ENCODE peak calls at places on chromosome 21, in five cellular contexts. E is breast epithelium, K is Calu3, H is GM06990, D is heart left ventricle. I is an unnamed sample.

GRCh38 chr21:33540711-33541104 is 1.2 kb downstream of the GART start:
- DNase-seq in E (no peak), K (no peak), H (no peak), D (no peak), I (no peak)

GRCh38 chr21:36396971-36397370 is 11.8 kb downstream of the CHAF1B start:
- DNase-seq in E (no peak), K (no peak), H (no peak), D (no peak), I (no peak)

GRCh38 chr21:22096314-22096713 is 1098.1 kb downstream of the NCAM2 start:
- DNase-seq in E (no peak), K (no peak), H (no peak), D (no peak), I (no peak)

GRCh38 chr21:27062441-27062840 is 95.6 kb upstream of the ADAMTS5 start:
- DNase-seq in E (no peak), K (no peak), H (no peak), D (no peak), I (no peak)

GRCh38 chr21:36551731-36552457 is 72.0 kb upstream of the CLDN14 start:
- DNase-seq in E (no peak), K (no peak), H (no peak), D (no peak), I (no peak)

GRCh38 chr21:26572668-26573381 is at the start of gene CYYR1:
- DNase-seq in E (no peak), K (no peak), H (no peak), D (peak; percentile 43), I (peak; percentile 58)

GRCh38 chr21:34579411-34579810 is 35.5 kb downstream of the RCAN1 start:
- DNase-seq in E (no peak), K (no peak), H (no peak), D (no peak), I (no peak)

GRCh38 chr21:35488941-35489340 is 439.8 kb upstream of the RUNX1 start:
- DNase-seq in E (no peak), K (no peak), H (no peak), D (no peak), I (no peak)

GRCh38 chr21:23014021-23014420 is 2015.8 kb downstream of the NCAM2 start:
- DNase-seq in E (no peak), K (no peak), H (no peak), D (no peak), I (no peak)

GRCh38 chr21:35375115-35375514 is 326.0 kb upstream of the RUNX1 start:
- DNase-seq in E (no peak), K (no peak), H (no peak), D (no peak), I (no peak)

GRCh38 chr21:14797543-14797942 is 251.4 kb upstream of the SAMSN1 start:
- DNase-seq in E (no peak), K (no peak), H (no peak), D (no peak), I (no peak)

GRCh38 chr21:42080788-42081083 is 9.6 kb downstream of the UMODL1 start:
- DNase-seq in E (no peak), K (no peak), H (no peak), D (no peak), I (no peak)

GRCh38 chr21:33993286-33994231 is 78.0 kb upstream of the ATP5PO start:
- DNase-seq in E (no peak), K (no peak), H (no peak), D (peak; percentile 31), I (no peak)

GRCh38 chr21:33660406-33660805 is 18.1 kb downstream of the ITSN1 start:
- DNase-seq in E (no peak), K (no peak), H (no peak), D (no peak), I (no peak)

GRCh38 chr21:25313891-25314646 is 293.2 kb downstream of the MRPL39 start:
- DNase-seq in E (no peak), K (no peak), H (no peak), D (no peak), I (no peak)
- TF ChIP-seq CTCF in E (no peak), K (no peak), H (peak; percentile 25), D (peak; percentile 22), I (no peak)

GRCh38 chr21:37642493-37642892 is 273.8 kb downstream of the KCNJ6 start:
- DNase-seq in E (no peak), K (peak; percentile 37), H (no peak), D (no peak), I (no peak)
- TF ChIP-seq CTCF in E (no peak), K (no peak), H (peak; percentile 59), D (no peak), I (no peak)

DNA sequence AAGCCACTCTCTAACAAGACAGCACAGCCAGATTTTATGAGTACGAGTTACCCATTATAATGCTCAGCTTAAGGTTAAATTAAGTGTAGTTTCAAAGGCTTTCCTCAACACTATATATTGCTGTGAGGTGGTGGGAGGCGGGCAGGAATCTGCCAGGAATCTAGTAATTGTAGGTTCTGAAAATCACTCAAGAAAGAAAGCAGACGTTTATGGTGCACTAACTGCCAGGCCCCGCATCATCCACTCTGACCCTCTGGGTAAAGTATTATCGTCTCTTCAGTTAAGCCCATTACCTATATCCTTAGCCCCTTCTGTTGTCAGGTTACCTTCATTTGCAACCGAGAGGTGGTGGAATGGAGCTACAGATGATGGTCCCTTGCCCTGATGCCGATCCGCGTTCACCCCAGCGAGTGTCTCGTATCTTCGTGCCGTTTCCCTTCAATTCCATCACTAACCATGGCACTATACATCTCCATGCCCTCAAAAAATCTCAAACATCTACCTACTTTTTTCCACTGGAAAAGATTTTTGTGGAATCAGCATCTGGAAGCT is 12.4 kb downstream of the HMGN1 start:
- DNase-seq in E (no peak), K (no peak), H (no peak), D (no peak), I (no peak)
- TF ChIP-seq CTCF in E (no peak), K (no peak), H (no peak), D (no peak), I (no peak)

DNA sequence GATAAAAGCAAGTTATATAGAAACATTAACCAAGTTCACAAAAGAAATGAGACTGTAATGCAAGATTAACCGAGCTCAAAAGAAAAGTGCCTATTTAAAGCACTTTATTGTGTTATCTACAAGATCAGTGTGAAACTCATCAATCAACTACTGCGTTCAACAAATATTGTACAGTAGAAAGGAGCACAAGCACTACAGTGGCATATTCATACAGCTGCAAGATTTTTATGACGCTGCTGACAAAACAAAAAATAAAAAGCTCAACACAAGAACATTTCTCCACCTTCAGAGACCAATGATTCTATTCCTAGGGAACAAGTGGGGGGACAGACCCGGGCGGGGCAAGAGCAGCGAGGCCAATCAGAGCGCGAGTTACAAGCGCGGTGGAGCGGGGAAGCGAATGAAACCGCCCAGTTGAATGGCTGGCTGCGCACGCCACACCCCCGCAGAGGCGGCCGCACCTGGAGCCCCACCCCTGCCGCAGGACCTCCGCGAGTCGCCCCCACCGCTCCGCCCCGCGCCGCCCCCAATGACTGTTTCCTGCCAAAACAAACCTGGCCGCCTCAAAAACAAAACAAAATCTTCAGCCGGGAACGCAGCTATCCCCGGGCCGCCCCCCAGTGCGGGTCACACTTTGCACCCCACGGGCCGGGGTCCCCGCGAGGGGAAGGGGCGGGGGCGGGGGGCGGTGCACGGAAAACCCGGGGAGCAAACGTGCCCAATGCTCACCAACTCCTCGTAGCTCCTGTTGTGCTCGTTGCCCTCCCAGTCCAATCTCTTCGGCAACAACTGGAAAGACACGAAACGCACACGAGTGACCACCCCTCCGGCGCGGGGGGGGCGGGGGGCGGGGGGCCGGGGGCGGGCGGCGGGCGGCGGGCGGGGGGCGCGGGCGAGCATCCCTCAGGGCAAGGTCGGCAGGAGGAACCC is 1.1 kb downstream of the BRWD1 start:
- DNase-seq in E (peak; percentile 89), K (peak; percentile 88), H (peak; percentile 93), D (peak; percentile 94), I (peak; percentile 90)
- TF ChIP-seq CTCF in E (no peak), K (no peak), H (no peak), D (no peak), I (no peak)

GRCh38 chr21:37564924-37565529 is 198.5 kb downstream of the DYRK1A start:
- DNase-seq in E (no peak), K (peak; percentile 17), H (no peak), D (no peak), I (no peak)

GRCh38 chr21:37562920-37563640 is 196.5 kb downstream of the DYRK1A start:
- DNase-seq in E (no peak), K (peak; percentile 11), H (no peak), D (no peak), I (no peak)

GRCh38 chr21:37564341-37564923 is 197.9 kb downstream of the DYRK1A start:
- DNase-seq in E (peak; percentile 81), K (peak; percentile 84), H (no peak), D (peak; percentile 73), I (no peak)

GRCh38 chr21:37561941-37562919 is 195.7 kb downstream of the DYRK1A start:
- DNase-seq in E (no peak), K (no peak), H (no peak), D (no peak), I (no peak)

GRCh38 chr21:37563641-37564340 is 197.2 kb downstream of the DYRK1A start:
- DNase-seq in E (peak; percentile 89), K (peak; percentile 92), H (peak; percentile 96), D (peak; percentile 94), I (no peak)
- TF ChIP-seq CTCF in E (peak; percentile 47), K (no peak), H (peak; percentile 41), D (no peak), I (no peak)

GRCh38 chr21:37917612-37918011 is 1.4 kb upstream of the KCNJ6 start:
- DNase-seq in E (no peak), K (no peak), H (no peak), D (no peak), I (no peak)

GRCh38 chr21:37914211-37914900 is 1.9 kb downstream of the KCNJ6 start:
- DNase-seq in E (no peak), K (no peak), H (no peak), D (peak; percentile 25), I (peak; percentile 81)

GRCh38 chr21:37915941-37916794 is at the start of gene KCNJ6:
- DNase-seq in E (no peak), K (no peak), H (no peak), D (peak; percentile 21), I (peak; percentile 71)

GRCh38 chr21:37915516-37915915 is 741 bp downstream of the KCNJ6 start:
- DNase-seq in E (no peak), K (no peak), H (no peak), D (no peak), I (no peak)

GRCh38 chr21:37916795-37917142 is 512 bp upstream of the KCNJ6 start:
- DNase-seq in E (no peak), K (no peak), H (no peak), D (no peak), I (no peak)
- TF ChIP-seq CTCF in E (no peak), K (no peak), H (no peak), D (no peak), I (peak; percentile 2)